ENCODE peak calls at places on chromosomes 12 and 14, in eight cellular contexts. T is dorsolateral prefrontal cortex, E is HL-60, C is thoracic aorta, G is heart left ventricle, V is neural progenitor cell, U is GM13977, X is fibroblast of lung. B is an unnamed sample.

GRCh38 chr12:111773801-111774551 is 7.2 kb downstream of the ALDH2 start:
- DNase-seq in T (no peak), E (peak), C (no peak), G (no peak), V (peak), U (peak), X (peak), B (peak)

GRCh38 chr14:83294941-83295340 is 1761.3 kb upstream of the SEL1L start:
- DNase-seq in T (no peak), E (no peak), C (no peak), G (no peak), V (no peak), U (no peak), X (peak), B (no peak)

GRCh38 chr14:100692859-100693558 is 33.7 kb upstream of the DLK1 start:
- DNase-seq in T (no peak), E (no peak), C (no peak), G (no peak), V (no peak), U (no peak), X (peak), B (peak)

GRCh38 chr14:72560331-72560730 is 333.6 kb downstream of the DPF3 start:
- DNase-seq in T (no peak), E (no peak), C (no peak), G (no peak), V (no peak), U (no peak), X (peak), B (no peak)

GRCh38 chr12:7282844-7283243 is 21.0 kb upstream of the ACSM4 start:
- DNase-seq in T (no peak), E (no peak), C (no peak), G (no peak), V (no peak), U (peak), X (no peak), B (no peak)

GRCh38 chr14:50410016-50410530 is 13.4 kb upstream of the CDKL1 start:
- DNase-seq in T (no peak), E (no peak), C (no peak), G (no peak), V (no peak), U (no peak), X (no peak), B (no peak)

GRCh38 chr12:1310684-1311083 is 283.7 kb downstream of the FBXL14 start:
- DNase-seq in T (no peak), E (no peak), C (no peak), G (no peak), V (no peak), U (no peak), X (no peak), B (no peak)

GRCh38 chr14:90538716-90539495 is 142.1 kb downstream of the CALM1 start:
- DNase-seq in T (no peak), E (no peak), C (no peak), G (peak), V (no peak), U (no peak), X (no peak), B (no peak)

GRCh38 chr12:109765493-109765810 is 51.8 kb downstream of the FAM222A start:
- DNase-seq in T (no peak), E (no peak), C (no peak), G (no peak), V (no peak), U (no peak), X (no peak), B (no peak)

GRCh38 chr14:95456281-95456680 is 60.2 kb downstream of the SYNE3 start:
- DNase-seq in T (no peak), E (no peak), C (no peak), G (no peak), V (no peak), U (no peak), X (no peak), B (no peak)

GRCh38 chr14:61609143-61609851 is 86.0 kb upstream of the HIF1A start:
- DNase-seq in T (peak), E (no peak), C (no peak), G (no peak), V (peak), U (no peak), X (peak), B (no peak)

GRCh38 chr12:69240625-69240984 is 1.2 kb downstream of the CPSF6 start:
- DNase-seq in T (no peak), E (no peak), C (no peak), G (no peak), V (peak), U (peak), X (peak), B (no peak)

GRCh38 chr12:120361506-120362208 is 7.3 kb downstream of the MSI1 start:
- DNase-seq in T (peak), E (no peak), C (no peak), G (peak), V (peak), U (peak), X (peak), B (no peak)

GRCh38 chr14:104746071-104746545 is 6.8 kb upstream of the SIVA1 start:
- DNase-seq in T (no peak), E (no peak), C (no peak), G (peak), V (no peak), U (no peak), X (no peak), B (no peak)

GRCh38 chr12:117671734-117672133 is 297.1 kb downstream of the KSR2 start:
- DNase-seq in T (no peak), E (peak), C (no peak), G (no peak), V (peak), U (peak), X (peak), B (no peak)

GRCh38 chr14:42665083-42665482 is 1058.4 kb downstream of the LRFN5 start:
- DNase-seq in T (no peak), E (no peak), C (no peak), G (no peak), V (no peak), U (no peak), X (no peak), B (no peak)

GRCh38 chr14:91113829-91114078 is at the start of gene DGLUCY:
- DNase-seq in T (no peak), E (peak), C (peak), G (peak), V (no peak), U (peak), X (peak), B (no peak)

GRCh38 chr12:75087656-75088055 is 122.0 kb downstream of the KCNC2 start:
- DNase-seq in T (no peak), E (no peak), C (no peak), G (no peak), V (peak), U (no peak), X (peak), B (no peak)
- TF ChIP-seq CTCF in T (no peak), E (no peak), C (no peak), G (no peak), V (peak), U (peak), X (no peak), B (peak)

DNA sequence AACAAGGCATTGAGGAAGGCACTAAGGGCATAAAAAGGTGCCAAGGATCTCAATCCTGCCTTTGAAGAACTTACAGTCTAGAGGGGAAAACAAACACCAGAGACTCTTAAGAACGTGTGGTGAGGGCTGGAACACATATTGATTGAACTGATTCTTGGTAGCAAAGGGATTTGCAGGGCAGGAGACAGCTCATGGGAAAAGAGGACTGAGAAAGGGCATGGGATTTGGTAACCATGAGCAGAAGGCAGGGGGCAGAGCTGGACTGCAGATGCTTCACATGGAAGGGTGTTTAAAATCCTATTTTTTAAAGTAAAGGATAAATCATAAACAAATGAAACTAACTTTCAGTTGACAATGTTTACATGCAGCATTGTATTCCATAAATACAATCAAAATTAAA is 203.1 kb downstream of the ITPR2 start:
- DNase-seq in T (peak), E (no peak), C (no peak), G (no peak), V (peak), U (no peak), X (peak), B (peak)
- TF ChIP-seq CTCF in T (peak), E (no peak), C (no peak), G (no peak), V (peak), U (no peak), X (peak), B (peak)

DNA sequence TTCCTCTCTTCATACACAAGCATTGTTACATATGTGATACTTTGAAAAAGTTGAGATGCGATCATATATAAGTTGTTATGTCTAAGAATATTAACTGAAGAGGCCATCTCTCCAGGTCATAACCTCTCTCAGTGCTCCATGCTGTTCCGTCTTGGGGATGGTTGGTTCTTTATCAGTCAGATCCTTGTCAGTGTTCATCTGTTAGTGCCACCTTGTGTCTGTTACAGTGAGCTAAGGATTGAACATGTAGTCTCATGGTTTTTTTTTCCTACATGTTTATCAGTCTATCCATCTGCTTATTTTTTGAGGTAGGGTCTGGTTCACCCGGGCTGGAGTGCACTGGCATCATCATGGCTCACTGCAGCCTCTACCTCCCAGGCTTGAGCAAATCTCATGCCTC is 30.5 kb downstream of the EP400 start:
- DNase-seq in T (no peak), E (no peak), C (no peak), G (no peak), V (no peak), U (no peak), X (no peak), B (no peak)
- TF ChIP-seq CTCF in T (no peak), E (no peak), C (no peak), G (no peak), V (no peak), U (no peak), X (no peak), B (peak)

GRCh38 chr12:85076688-85077430 is 40.7 kb downstream of the LRRIQ1 start:
- DNase-seq in T (no peak), E (no peak), C (no peak), G (no peak), V (peak), U (peak), X (peak), B (peak)
- TF ChIP-seq CTCF in T (peak), E (peak), C (no peak), G (peak), V (peak), U (peak), X (peak), B (peak)

DNA sequence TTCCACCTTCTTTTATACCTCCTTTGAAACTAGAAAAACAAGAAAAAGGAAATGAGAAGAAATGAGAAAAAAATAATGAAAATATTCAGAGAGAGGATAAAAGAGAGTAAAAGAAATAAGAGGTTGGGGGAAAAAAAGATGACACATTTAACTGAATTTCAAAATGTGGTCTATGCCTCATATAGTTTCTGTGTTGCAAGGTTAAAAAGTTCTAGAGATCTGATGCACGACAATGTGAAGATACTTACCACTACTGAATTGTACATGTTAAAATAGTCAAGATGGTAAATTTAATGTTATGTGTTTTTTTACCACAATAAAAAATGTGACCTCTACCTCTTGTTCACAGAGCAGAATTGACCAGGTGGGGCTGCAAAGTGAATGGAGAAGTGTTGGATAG is 314.8 kb upstream of the OR4E1 start:
- DNase-seq in T (no peak), E (no peak), C (no peak), G (no peak), V (no peak), U (no peak), X (no peak), B (no peak)
- TF ChIP-seq CTCF in T (no peak), E (no peak), C (no peak), G (no peak), V (no peak), U (no peak), X (no peak), B (no peak)

GRCh38 chr12:51217133-51217967 is 512 bp downstream of the POU6F1 start:
- DNase-seq in T (peak), E (peak), C (no peak), G (peak), V (peak), U (peak), X (peak), B (no peak)
- TF ChIP-seq CTCF in T (peak), E (no peak), C (no peak), G (no peak), V (peak), U (peak), X (peak), B (no peak)

GRCh38 chr14:88551094-88551870 is 3.5 kb downstream of the PTPN21 start:
- DNase-seq in T (peak), E (peak), C (no peak), G (peak), V (peak), U (no peak), X (peak), B (no peak)
- TF ChIP-seq CTCF in T (peak), E (no peak), C (peak), G (peak), V (peak), U (no peak), X (peak), B (peak)

GRCh38 chr14:22282429-22282828 is 306.6 kb downstream of the DAD1 start:
- DNase-seq in T (no peak), E (peak), C (no peak), G (no peak), V (no peak), U (peak), X (no peak), B (no peak)

GRCh38 chr14:22272408-22272807 is 316.6 kb downstream of the DAD1 start:
- DNase-seq in T (no peak), E (peak), C (no peak), G (no peak), V (peak), U (no peak), X (no peak), B (no peak)

GRCh38 chr14:22280497-22281321 is 308.3 kb downstream of the DAD1 start:
- DNase-seq in T (no peak), E (no peak), C (no peak), G (no peak), V (no peak), U (no peak), X (no peak), B (no peak)

GRCh38 chr14:22281322-22281977 is 307.6 kb downstream of the DAD1 start:
- DNase-seq in T (no peak), E (peak), C (no peak), G (no peak), V (no peak), U (no peak), X (no peak), B (no peak)

GRCh38 chr14:22276913-22277816 is 311.9 kb downstream of the DAD1 start:
- DNase-seq in T (no peak), E (no peak), C (no peak), G (no peak), V (peak), U (peak), X (peak), B (no peak)
- TF ChIP-seq CTCF in T (peak), E (no peak), C (peak), G (peak), V (peak), U (peak), X (peak), B (peak)